ENCODE peak calls at places on chromosomes 16 and 17, in four cellular contexts. I is lower lobe of right lung, O is H7, T is activated gamma-delta T cell treated with Interleukin-2 at 50 U/mL for 16 hours. Y is an unnamed sample.

GRCh38 chr16:56370836-56371235 is 54.5 kb downstream of the AMFR start:
- DNase-seq in I (peak; percentile 41), O (peak; percentile 28), T (no peak), Y (no peak)

GRCh38 chr16:86044241-86044671 is 145.3 kb downstream of the IRF8 start:
- DNase-seq in I (no peak), O (peak; percentile 96), T (no peak), Y (peak; percentile 84)

GRCh38 chr17:59357929-59358328 is 26.5 kb downstream of the YPEL2 start:
- DNase-seq in I (no peak), O (no peak), T (no peak), Y (peak; percentile 94)

GRCh38 chr17:31128241-31128640 is 33.5 kb downstream of the NF1 start:
- DNase-seq in I (no peak), O (no peak), T (no peak), Y (no peak)

GRCh38 chr16:29784901-29785500 is 5.5 kb upstream of the KIF22 start:
- DNase-seq in I (peak; percentile 83), O (peak; percentile 94), T (peak; percentile 75), Y (peak; percentile 96)

GRCh38 chr16:89365044-89365467 is 125.3 kb downstream of the ANKRD11 start:
- DNase-seq in I (no peak), O (no peak), T (no peak), Y (peak; percentile 94)

GRCh38 chr17:43599046-43599395 is 52.9 kb upstream of the ETV4 start:
- DNase-seq in I (no peak), O (no peak), T (no peak), Y (no peak)

GRCh38 chr16:25523183-25523582 is 168.6 kb upstream of the HS3ST4 start:
- DNase-seq in I (no peak), O (no peak), T (no peak), Y (no peak)

GRCh38 chr17:4850236-4850635 is 17.1 kb downstream of the MINK1 start:
- DNase-seq in I (no peak), O (no peak), T (no peak), Y (no peak)

GRCh38 chr16:66197668-66198278 is 168.7 kb upstream of the CDH5 start:
- DNase-seq in I (no peak), O (no peak), T (no peak), Y (no peak)

GRCh38 chr16:86850675-86851074 is 272.3 kb downstream of the FOXL1 start:
- DNase-seq in I (no peak), O (no peak), T (no peak), Y (no peak)

GRCh38 chr16:65116818-65117430 is 4.9 kb downstream of the CDH11 start:
- DNase-seq in I (no peak), O (no peak), T (no peak), Y (no peak)

GRCh38 chr16:65406076-65406475 is 284.2 kb upstream of the CDH11 start:
- DNase-seq in I (no peak), O (no peak), T (no peak), Y (no peak)

GRCh38 chr17:57294629-57295501 is 38.5 kb downstream of the MSI2 start:
- DNase-seq in I (no peak), O (no peak), T (peak; percentile 55), Y (no peak)

GRCh38 chr17:42512733-42513251 is 23.2 kb upstream of the NAGLU start:
- DNase-seq in I (no peak), O (peak; percentile 32), T (no peak), Y (peak; percentile 19)

GRCh38 chr16:89442588-89442987 is 47.8 kb downstream of the ANKRD11 start:
- DNase-seq in I (no peak), O (peak; percentile 65), T (no peak), Y (peak; percentile 86)

GRCh38 chr17:49360796-49361128 is 1.3 kb downstream of the ZNF652 start:
- DNase-seq in I (no peak), O (peak; percentile 37), T (no peak), Y (no peak)

GRCh38 chr17:76408037-76408849 is 23.8 kb downstream of the SPHK1 start:
- DNase-seq in I (peak; percentile 75), O (peak; percentile 89), T (peak; percentile 68), Y (peak; percentile 94)

GRCh38 chr17:28563475-28563874 is 7.8 kb downstream of the PIGS start:
- DNase-seq in I (no peak), O (no peak), T (no peak), Y (no peak)

GRCh38 chr17:14341866-14342265 is 41.0 kb downstream of the HS3ST3B1 start:
- DNase-seq in I (no peak), O (peak; percentile 49), T (no peak), Y (no peak)

GRCh38 chr17:77002103-77003045 is 134.2 kb downstream of the MGAT5B start:
- DNase-seq in I (no peak), O (peak; percentile 79), T (no peak), Y (peak; percentile 62)

GRCh38 chr17:58577696-58578095 is 63.3 kb upstream of the MTMR4 start:
- DNase-seq in I (peak; percentile 55), O (peak; percentile 52), T (peak; percentile 50), Y (no peak)

GRCh38 chr16:54933281-54934150 is 2.9 kb downstream of the IRX5 start:
- DNase-seq in I (no peak), O (peak; percentile 74), T (no peak), Y (peak; percentile 72)

GRCh38 chr16:57544129-57544653 is 1.7 kb downstream of the ADGRG5 start:
- DNase-seq in I (peak; percentile 39), O (peak; percentile 27), T (no peak), Y (no peak)

GRCh38 chr17:13931752-13932477 is 137.4 kb upstream of the COX10 start:
- DNase-seq in I (peak; percentile 86), O (no peak), T (no peak), Y (no peak)

GRCh38 chr17:21020622-21021021 is 22.2 kb downstream of the USP22 start:
- DNase-seq in I (no peak), O (peak; percentile 15), T (no peak), Y (no peak)

GRCh38 chr16:3740934-3741333 is 23.6 kb upstream of the TRAP1 start:
- DNase-seq in I (no peak), O (no peak), T (no peak), Y (peak; percentile 62)

GRCh38 chr17:74454197-74455024 is 12.0 kb upstream of the CD300A start:
- DNase-seq in I (peak; percentile 94), O (peak; percentile 72), T (no peak), Y (peak; percentile 99)

GRCh38 chr17:35684046-35684802 is 47.2 kb upstream of the RASL10B start:
- DNase-seq in I (no peak), O (peak; percentile 44), T (no peak), Y (peak; percentile 79)

GRCh38 chr17:50264263-50265113 is 9.8 kb upstream of the TMEM92 start:
- DNase-seq in I (no peak), O (peak; percentile 88), T (no peak), Y (peak; percentile 97)

GRCh38 chr16:53736297-53736696 is 32.3 kb downstream of the FTO start:
- DNase-seq in I (no peak), O (no peak), T (no peak), Y (no peak)

GRCh38 chr17:17913695-17914332 is 58.4 kb downstream of the TOM1L2 start:
- DNase-seq in I (peak; percentile 52), O (peak; percentile 64), T (peak; percentile 35), Y (peak; percentile 99)

GRCh38 chr16:77271532-77272426 is 72.6 kb downstream of the SYCE1L start:
- DNase-seq in I (no peak), O (no peak), T (no peak), Y (no peak)

GRCh38 chr17:33113281-33114010 is 121.8 kb downstream of the SPACA3 start:
- DNase-seq in I (no peak), O (peak; percentile 42), T (no peak), Y (no peak)

GRCh38 chr17:73291260-73291801 is 20.5 kb downstream of the CDC42EP4 start:
- DNase-seq in I (peak; percentile 85), O (no peak), T (no peak), Y (peak; percentile 95)

Y was measured in osteoblast.